ENCODE peak calls at places on chromosomes 2 and 18, in seven cellular contexts. C is choroid plexus epithelial cell, E is lower lobe of right lung, W is uterus, B is kidney epithelial cell, R is fibroblast of pulmonary artery, N is right atrium auricular region. Z is an unnamed sample.

GRCh38 chr18:31419457-31419932 is 28.0 kb upstream of the DSG3 start:
- DNase-seq in W (no peak), R (no peak), C (no peak), E (no peak), B (no peak), N (no peak), Z (peak)

GRCh38 chr2:227374158-227374557 is 4.9 kb downstream of the TM4SF20 start:
- DNase-seq in N (no peak), C (peak), W (no peak), R (peak), E (no peak), B (no peak), Z (peak)

GRCh38 chr2:205754924-205755321 is 72.6 kb downstream of the NRP2 start:
- DNase-seq in E (no peak), W (no peak), C (peak), N (no peak), R (no peak), B (no peak), Z (no peak)

GRCh38 chr18:47370052-47370451 is 118.6 kb upstream of the SKOR2 start:
- DNase-seq in C (no peak), N (no peak), B (no peak), W (no peak), E (no peak), R (no peak), Z (no peak)

GRCh38 chr2:45823723-45824206 is 172.3 kb downstream of the PRKCE start:
- DNase-seq in B (no peak), R (no peak), E (peak), N (no peak), C (no peak), W (peak), Z (peak)

GRCh38 chr18:33116376-33116775 is 324.1 kb downstream of the CCDC178 start:
- DNase-seq in W (no peak), E (peak), B (peak), R (peak), C (peak), N (no peak), Z (peak)

GRCh38 chr18:59141294-59142068 is 1.8 kb downstream of the SEC11C start:
- DNase-seq in B (no peak), N (no peak), R (no peak), E (no peak), C (no peak), W (no peak), Z (no peak)

GRCh38 chr18:43134876-43135275 is 19.4 kb upstream of the RIT2 start:
- DNase-seq in R (no peak), N (no peak), W (no peak), C (no peak), E (no peak), B (no peak), Z (no peak)

GRCh38 chr2:128327180-128327964 is 8.7 kb upstream of the HS6ST1 start:
- DNase-seq in W (no peak), C (no peak), B (no peak), E (no peak), R (no peak), N (peak), Z (no peak)

GRCh38 chr2:225893151-225893550 is 493.6 kb downstream of the NYAP2 start:
- DNase-seq in R (no peak), W (no peak), E (no peak), C (no peak), N (no peak), B (no peak), Z (no peak)

GRCh38 chr2:107584577-107584976 is 242.1 kb upstream of the RGPD4 start:
- DNase-seq in B (no peak), W (no peak), R (peak), C (peak), N (no peak), E (no peak), Z (peak)

GRCh38 chr2:165924950-165925349 is 28.6 kb downstream of the TTC21B start:
- DNase-seq in R (no peak), C (no peak), B (no peak), E (no peak), N (no peak), W (no peak), Z (no peak)

GRCh38 chr18:43398601-43399000 is 121.3 kb upstream of the SYT4 start:
- DNase-seq in W (no peak), E (no peak), R (no peak), N (no peak), C (no peak), B (no peak), Z (peak)

GRCh38 chr18:13003466-13003896 is 12.3 kb downstream of the CEP192 start:
- DNase-seq in C (peak), E (no peak), R (peak), N (no peak), W (no peak), B (peak), Z (peak)

GRCh38 chr2:49189512-49190225 is 35.4 kb upstream of the FSHR start:
- DNase-seq in N (no peak), R (no peak), W (no peak), B (no peak), E (no peak), C (no peak), Z (no peak)

GRCh38 chr2:88614497-88615157 is 12.6 kb downstream of the EIF2AK3 start:
- DNase-seq in N (no peak), W (no peak), E (no peak), B (no peak), C (no peak), R (no peak), Z (no peak)

GRCh38 chr2:201909961-201910361 is 103.6 kb downstream of the CDK15 start:
- DNase-seq in B (no peak), W (no peak), E (no peak), N (no peak), R (peak), C (peak), Z (peak)

GRCh38 chr2:101150306-101151140 is 659 bp downstream of the TBC1D8 start:
- DNase-seq in W (peak), N (no peak), B (no peak), R (no peak), E (peak), C (no peak), Z (no peak)

GRCh38 chr2:206230060-206230890 is 44.2 kb upstream of the ZDBF2 start:
- DNase-seq in E (no peak), W (no peak), B (no peak), R (no peak), N (no peak), C (peak), Z (peak)

GRCh38 chr18:26548144-26549102 is at the start of gene KCTD1:
- DNase-seq in W (peak), R (peak), E (peak), N (peak), B (peak), C (peak), Z (peak)

GRCh38 chr2:12318427-12319057 is 398.2 kb upstream of the TRIB2 start:
- DNase-seq in W (peak), B (peak), N (no peak), R (peak), E (no peak), C (peak), Z (peak)

DNA sequence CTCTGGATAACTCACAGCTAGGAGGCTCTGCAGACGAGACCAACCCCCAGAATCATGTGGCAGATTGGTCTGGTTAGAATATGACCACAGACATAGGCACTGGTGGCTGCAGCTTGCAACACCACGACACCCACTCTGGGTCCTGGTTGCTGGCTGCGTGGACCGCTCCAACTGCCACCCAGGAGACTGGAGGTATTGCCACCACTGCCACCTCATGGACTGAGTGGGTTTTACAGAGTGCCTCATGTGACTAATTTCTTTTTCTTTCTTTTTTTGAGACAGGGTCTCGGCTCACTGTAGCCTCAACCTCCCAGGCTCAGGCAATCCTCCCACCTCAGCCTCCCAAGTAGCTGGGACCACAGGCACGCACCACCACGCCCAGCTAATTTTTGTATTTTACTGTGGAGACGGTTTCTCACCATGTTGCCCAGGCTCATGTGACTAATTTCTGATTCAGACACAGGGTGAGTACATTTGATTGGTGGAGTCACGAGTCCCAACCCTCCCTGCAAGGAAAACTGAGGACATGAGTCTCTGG is 29.9 kb upstream of the NT5DC4 start:
- DNase-seq in C (peak), B (no peak), W (no peak), N (peak), E (peak), R (peak), Z (peak)
- H3K4me3 ChIP-seq in C (no peak), B (no peak), W (no peak), N (no peak), E (peak), R (no peak), Z (no peak)

GRCh38 chr2:33933203-33933602 is 334.1 kb upstream of the FAM98A start:
- DNase-seq in W (no peak), B (no peak), E (no peak), R (no peak), C (no peak), N (no peak), Z (no peak)

GRCh38 chr2:33924770-33925169 is 325.7 kb upstream of the FAM98A start:
- DNase-seq in C (no peak), E (no peak), B (no peak), N (no peak), W (no peak), R (no peak), Z (no peak)

GRCh38 chr2:33931164-33931563 is 332.1 kb upstream of the FAM98A start:
- DNase-seq in R (no peak), C (no peak), N (no peak), W (no peak), B (no peak), E (no peak), Z (no peak)

DNA sequence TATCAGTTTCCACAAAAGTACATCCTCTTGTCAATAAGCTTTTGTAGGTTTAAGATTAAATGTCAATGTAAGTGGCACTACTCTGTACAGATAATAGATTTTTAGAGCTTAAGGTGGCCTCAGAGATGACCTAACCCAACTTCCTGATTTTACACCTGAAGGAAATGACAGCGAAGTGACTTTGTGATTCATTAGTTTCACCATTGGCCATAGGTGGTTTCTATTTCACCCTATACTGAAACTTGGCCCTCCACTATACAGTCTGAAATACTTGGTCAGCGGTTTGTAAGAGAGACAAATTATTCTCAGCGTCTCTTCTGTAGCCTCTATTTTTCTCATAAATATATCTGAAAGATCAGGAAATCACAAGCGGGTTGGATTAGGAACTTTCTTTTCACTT is 330.4 kb upstream of the FAM98A start:
- DNase-seq in W (no peak), R (no peak), E (no peak), B (no peak), C (no peak), N (no peak), Z (no peak)
- TF ChIP-seq CTCF in W (no peak), R (no peak), E (no peak), B (no peak), C (no peak), N (no peak), Z (no peak)

GRCh38 chr2:234847364-234847635 is 104.5 kb upstream of the SH3BP4 start:
- DNase-seq in R (no peak), W (no peak), B (no peak), N (no peak), C (no peak), E (no peak), Z (no peak)
- H3K4me3 ChIP-seq in R (no peak), W (no peak), B (no peak), N (no peak), C (no peak), E (no peak), Z (no peak)

DNA sequence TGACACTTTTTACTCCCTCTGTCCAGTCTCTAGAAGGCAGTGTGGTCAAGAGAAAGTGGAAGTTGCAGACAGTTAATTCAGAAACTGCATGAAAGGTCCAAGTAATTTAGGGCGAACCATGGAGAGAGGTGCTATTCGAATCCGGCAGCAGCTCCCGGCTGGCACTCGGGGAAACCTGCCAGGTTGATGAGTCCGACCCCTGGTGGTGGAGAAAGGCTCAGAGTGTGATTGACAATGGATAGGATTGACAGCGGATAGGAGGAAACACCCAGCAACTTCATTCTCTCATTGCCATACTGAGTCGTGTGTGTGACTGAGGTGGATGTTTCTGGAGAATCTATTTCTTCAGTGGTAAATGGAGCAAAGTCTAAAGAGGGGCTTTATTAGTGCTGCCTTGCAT is 101.7 kb downstream of the DCDC2C start:
- DNase-seq in B (no peak), N (no peak), W (no peak), C (no peak), E (no peak), R (no peak), Z (peak)
- TF ChIP-seq CTCF in B (peak), N (no peak), W (no peak), C (peak), E (peak), R (no peak), Z (peak)

GRCh38 chr2:66445076-66445724 is 10.3 kb downstream of the MEIS1 start:
- DNase-seq in E (peak), R (no peak), N (no peak), W (peak), C (peak), B (no peak), Z (peak)

GRCh38 chr2:66446178-66446860 is 11.4 kb downstream of the MEIS1 start:
- DNase-seq in N (no peak), R (peak), E (peak), C (peak), B (no peak), W (peak), Z (peak)

GRCh38 chr2:66443977-66444855 is 9.3 kb downstream of the MEIS1 start:
- DNase-seq in B (no peak), R (peak), E (peak), C (peak), W (no peak), N (no peak), Z (peak)

GRCh38 chr2:66446924-66447323 is 12.0 kb downstream of the MEIS1 start:
- DNase-seq in W (no peak), B (no peak), E (no peak), N (no peak), R (no peak), C (no peak), Z (no peak)

DNA sequence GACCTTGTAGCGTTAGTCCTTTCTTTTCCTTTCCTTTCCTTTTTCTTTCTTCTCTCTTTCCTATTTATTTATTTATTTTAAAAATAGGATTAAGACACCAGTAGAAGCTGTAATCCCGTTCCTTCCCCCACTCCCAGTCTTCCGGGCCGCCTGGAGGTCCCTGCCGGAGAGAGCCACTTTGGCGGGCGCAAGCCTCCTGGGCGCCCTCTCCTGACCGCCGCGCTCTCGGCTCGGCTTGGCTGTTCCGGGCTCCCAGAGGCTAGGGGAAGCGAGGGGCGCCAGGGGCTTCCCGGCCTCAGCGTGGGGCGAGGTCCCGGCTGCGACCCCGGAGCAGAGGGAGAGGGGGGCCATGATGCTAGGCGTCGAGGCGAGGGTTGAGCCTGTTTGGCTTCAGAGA is 10.9 kb downstream of the MEIS1 start:
- DNase-seq in W (no peak), N (no peak), E (peak), C (peak), R (no peak), B (no peak), Z (peak)
- H3K4me3 ChIP-seq in W (peak), N (peak), E (peak), C (peak), R (peak), B (peak), Z (peak)

GRCh38 chr2:95267458-95268207 is 6.6 kb upstream of the PROM2 start:
- DNase-seq in W (peak), R (no peak), N (peak), C (peak), B (no peak), E (peak), Z (no peak)

GRCh38 chr2:95266781-95267430 is 7.3 kb upstream of the PROM2 start:
- DNase-seq in B (no peak), E (peak), W (no peak), N (peak), R (no peak), C (no peak), Z (no peak)

GRCh38 chr2:95265182-95265581 is 9.1 kb upstream of the PROM2 start:
- DNase-seq in R (no peak), C (no peak), B (no peak), W (no peak), N (peak), E (peak), Z (no peak)

GRCh38 chr2:95262896-95263542 is 11.2 kb upstream of the PROM2 start:
- DNase-seq in C (no peak), E (no peak), R (no peak), N (no peak), W (no peak), B (no peak), Z (peak)

DNA sequence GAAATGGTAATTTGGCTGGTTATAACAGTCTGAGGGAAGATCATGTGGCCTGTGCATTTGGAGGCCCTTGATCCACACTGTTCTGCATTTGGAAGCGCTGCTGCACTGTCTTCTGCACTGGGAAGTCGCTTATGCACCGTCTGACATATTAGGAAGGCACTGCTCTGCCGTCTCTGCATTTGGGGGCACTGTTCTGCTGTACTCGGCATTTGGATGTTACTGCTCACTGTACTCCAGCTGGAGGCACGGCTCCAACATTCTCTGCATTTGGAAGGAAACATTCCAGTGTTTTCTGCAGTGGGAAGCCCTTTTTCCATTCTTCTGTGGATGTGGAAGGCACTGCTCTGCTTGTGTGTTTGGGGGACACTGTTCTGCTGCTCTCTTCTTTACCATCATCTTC is 9.6 kb upstream of the PROM2 start:
- DNase-seq in W (no peak), B (no peak), C (no peak), N (no peak), E (peak), R (no peak), Z (no peak)
- TF ChIP-seq CTCF in W (no peak), B (no peak), C (no peak), N (no peak), E (no peak), R (no peak), Z (peak)

DNA sequence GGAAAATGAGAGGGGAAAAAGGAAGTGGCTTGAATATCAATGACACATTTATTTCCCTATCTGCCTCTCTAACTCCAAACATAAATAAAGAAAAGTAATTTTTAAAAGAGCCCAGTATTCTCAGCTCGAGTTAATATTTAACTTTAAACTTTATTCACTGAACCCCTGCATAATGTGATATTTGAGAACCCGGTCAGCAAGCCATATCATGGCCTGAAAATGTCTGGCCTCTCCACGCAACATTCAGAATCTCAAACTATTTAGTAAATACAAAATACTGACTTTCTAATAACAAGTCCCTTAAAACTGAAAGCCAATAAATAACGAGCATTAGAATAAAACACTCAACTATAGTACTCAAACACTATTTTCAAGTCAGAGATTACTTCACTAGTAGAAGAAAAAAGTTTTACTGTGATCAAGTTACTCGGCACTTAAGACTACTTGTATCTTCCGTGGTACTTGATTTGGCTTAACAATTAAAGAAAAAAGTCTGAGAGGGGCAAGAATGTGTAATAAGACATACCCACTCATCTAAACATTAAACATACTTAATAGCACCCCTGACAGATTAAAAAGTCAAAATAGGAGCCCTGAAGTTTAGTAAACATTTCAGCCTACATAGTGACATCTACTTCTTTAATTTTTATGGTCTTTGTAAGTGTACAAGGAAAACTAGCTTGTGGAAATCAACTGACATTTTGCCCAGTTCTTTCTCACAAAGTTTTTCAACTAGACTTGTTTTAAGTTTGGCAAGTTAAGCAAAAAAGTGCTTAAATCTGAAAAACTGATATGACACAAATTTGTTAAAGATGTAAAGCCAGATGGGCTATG is 38.3 kb downstream of the RTN4 start:
- DNase-seq in C (no peak), B (no peak), W (no peak), R (no peak), E (no peak), N (no peak), Z (no peak)
- H3K4me3 ChIP-seq in C (no peak), B (no peak), W (no peak), R (no peak), E (peak), N (no peak), Z (no peak)

GRCh38 chr2:85018049-85018447 is 47.1 kb downstream of the KCMF1 start:
- DNase-seq in B (no peak), E (no peak), R (no peak), N (no peak), C (peak), W (no peak), Z (no peak)
- TF ChIP-seq CTCF in B (no peak), E (no peak), R (no peak), N (no peak), C (no peak), W (no peak), Z (no peak)

GRCh38 chr18:48955528-48956261 is 4.9 kb upstream of the SMAD7 start:
- DNase-seq in N (peak), R (peak), B (no peak), C (peak), E (peak), W (peak), Z (peak)
- H3K4me3 ChIP-seq in N (no peak), R (no peak), B (no peak), C (no peak), E (no peak), W (no peak), Z (no peak)

Z was measured in epithelial cell of esophagus.